ENCODE peak calls at places on chromosome 20, in four cellular contexts. One of them, this sample, is unnamed.

GRCh38 chr20:8148501-8148900 is 16.4 kb downstream of the PLCB1 start:
- DNase-seq in astrocyte: no peak
- DNase-seq in PC-9: no peak
- DNase-seq in tibial nerve: no peak
- DNase-seq in this sample: no peak

GRCh38 chr20:13008761-13009681 is at the start of gene SPTLC3:
- DNase-seq in astrocyte: peak; percentile 63
- DNase-seq in PC-9: peak; percentile 67
- DNase-seq in tibial nerve: peak; percentile 51
- DNase-seq in this sample: peak; percentile 55

GRCh38 chr20:1467355-1468116 is 887 bp upstream of the NSFL1C start:
- DNase-seq in astrocyte: no peak
- DNase-seq in PC-9: no peak
- DNase-seq in tibial nerve: peak; percentile 24
- DNase-seq in this sample: peak; percentile 40

GRCh38 chr20:8076505-8077498 is 55.3 kb upstream of the PLCB1 start:
- DNase-seq in astrocyte: peak; percentile 63
- DNase-seq in PC-9: no peak
- DNase-seq in tibial nerve: no peak
- DNase-seq in this sample: no peak

GRCh38 chr20:17503501-17504325 is 27.5 kb downstream of the BFSP1 start:
- DNase-seq in astrocyte: no peak
- DNase-seq in PC-9: no peak
- DNase-seq in tibial nerve: no peak
- DNase-seq in this sample: no peak

GRCh38 chr20:50713677-50714101 is 17.7 kb upstream of the PARD6B start:
- DNase-seq in astrocyte: no peak
- DNase-seq in PC-9: no peak
- DNase-seq in tibial nerve: peak; percentile 48
- DNase-seq in this sample: no peak

GRCh38 chr20:31872406-31872805 is 2.0 kb downstream of the TTLL9 start:
- DNase-seq in astrocyte: no peak
- DNase-seq in PC-9: no peak
- DNase-seq in tibial nerve: no peak
- DNase-seq in this sample: no peak

GRCh38 chr20:13515796-13516533 is 122.8 kb downstream of the TASP1 start:
- DNase-seq in astrocyte: no peak
- DNase-seq in PC-9: no peak
- DNase-seq in tibial nerve: no peak
- DNase-seq in this sample: no peak

GRCh38 chr20:62426678-62427077 is 661 bp downstream of the RBBP8NL start:
- DNase-seq in astrocyte: no peak
- DNase-seq in PC-9: peak; percentile 91
- DNase-seq in tibial nerve: no peak
- DNase-seq in this sample: no peak

GRCh38 chr20:25058051-25058796 is at the start of gene ACSS1:
- DNase-seq in astrocyte: no peak
- DNase-seq in PC-9: peak; percentile 38
- DNase-seq in tibial nerve: no peak
- DNase-seq in this sample: peak; percentile 57

GRCh38 chr20:19976595-19977372 is 40.4 kb upstream of the NAA20 start:
- DNase-seq in astrocyte: peak; percentile 90
- DNase-seq in PC-9: peak; percentile 78
- DNase-seq in tibial nerve: peak; percentile 46
- DNase-seq in this sample: no peak

GRCh38 chr20:6055161-6055783 is 1.4 kb upstream of the LRRN4 start:
- DNase-seq in astrocyte: no peak
- DNase-seq in PC-9: no peak
- DNase-seq in tibial nerve: no peak
- DNase-seq in this sample: no peak

GRCh38 chr20:41176711-41177552 is 39.6 kb downstream of the PLCG1 start:
- DNase-seq in astrocyte: no peak
- DNase-seq in PC-9: no peak
- DNase-seq in tibial nerve: peak; percentile 3
- DNase-seq in this sample: peak; percentile 5

GRCh38 chr20:41175727-41176330 is 38.5 kb downstream of the PLCG1 start:
- DNase-seq in astrocyte: no peak
- DNase-seq in PC-9: no peak
- DNase-seq in tibial nerve: peak; percentile 3
- DNase-seq in this sample: peak; percentile 34

GRCh38 chr20:41178495-41178894 is 41.2 kb downstream of the PLCG1 start:
- DNase-seq in astrocyte: no peak
- DNase-seq in PC-9: no peak
- DNase-seq in tibial nerve: no peak
- DNase-seq in this sample: peak; percentile 22

GRCh38 chr20:41178904-41179432 is 41.6 kb downstream of the PLCG1 start:
- DNase-seq in astrocyte: no peak
- DNase-seq in PC-9: no peak
- DNase-seq in tibial nerve: peak; percentile 15
- DNase-seq in this sample: peak; percentile 24

GRCh38 chr20:41177636-41178035 is 40.3 kb downstream of the PLCG1 start:
- DNase-seq in astrocyte: peak; percentile 91
- DNase-seq in PC-9: peak; percentile 65
- DNase-seq in tibial nerve: peak; percentile 8
- DNase-seq in this sample: peak; percentile 50
- H3K27ac ChIP-seq in astrocyte: peak overlapping the region; percentile 72
- H3K27ac ChIP-seq in PC-9: no peak overlapping the region
- H3K27ac ChIP-seq in tibial nerve: peak overlapping the region; percentile 84
- H3K27ac ChIP-seq in this sample: peak overlapping the region; percentile 94

GRCh38 chr20:41139227-41140093 is 2.1 kb downstream of the PLCG1 start:
- DNase-seq in astrocyte: no peak
- DNase-seq in PC-9: no peak
- DNase-seq in tibial nerve: no peak
- DNase-seq in this sample: no peak

GRCh38 chr20:41140226-41141133 is 3.1 kb downstream of the PLCG1 start:
- DNase-seq in astrocyte: no peak
- DNase-seq in PC-9: no peak
- DNase-seq in tibial nerve: no peak
- DNase-seq in this sample: no peak

GRCh38 chr20:41142241-41142640 is 4.9 kb downstream of the PLCG1 start:
- DNase-seq in astrocyte: no peak
- DNase-seq in PC-9: no peak
- DNase-seq in tibial nerve: no peak
- DNase-seq in this sample: no peak

GRCh38 chr20:41142914-41143313 is 5.6 kb downstream of the PLCG1 start:
- DNase-seq in astrocyte: no peak
- DNase-seq in PC-9: no peak
- DNase-seq in tibial nerve: no peak
- DNase-seq in this sample: no peak

DNA sequence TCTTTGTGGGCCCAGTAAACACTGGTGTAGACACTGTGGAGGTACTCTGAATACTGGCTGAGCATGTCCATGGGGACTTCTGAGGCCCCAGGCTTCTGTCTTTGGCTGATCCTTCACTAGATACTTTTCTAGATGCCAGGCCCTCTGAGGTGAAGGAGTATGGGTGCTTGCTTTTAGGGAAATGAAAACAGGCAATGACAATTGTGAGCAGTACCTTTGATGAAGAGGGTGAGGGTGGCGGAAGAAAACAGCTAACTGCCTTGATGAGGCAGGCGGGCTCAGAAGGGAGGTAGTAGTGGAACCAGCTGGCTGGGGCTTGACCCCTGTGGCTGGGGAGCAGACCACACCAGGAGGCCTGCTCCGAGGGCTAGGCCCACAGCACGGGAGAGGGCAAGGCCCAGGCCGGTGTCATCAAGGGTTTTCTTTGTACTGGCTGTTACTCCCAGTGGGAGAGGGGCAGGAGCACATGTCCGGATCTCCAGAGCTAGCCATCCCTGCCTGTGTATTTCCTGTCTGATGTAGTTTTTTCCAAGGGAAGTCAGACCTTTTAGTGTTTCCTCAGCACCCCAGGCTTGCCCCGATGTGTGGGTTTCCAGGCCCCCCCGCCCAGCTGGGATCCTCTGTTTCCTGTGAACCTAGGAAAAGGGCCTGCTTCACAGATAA is 3.9 kb downstream of the PLCG1 start:
- DNase-seq in astrocyte: peak; percentile 34
- DNase-seq in PC-9: no peak
- DNase-seq in tibial nerve: peak; percentile 34
- DNase-seq in this sample: no peak
- H3K4me3 ChIP-seq in astrocyte: no peak overlapping the region
- H3K4me3 ChIP-seq in PC-9: no peak overlapping the region
- H3K4me3 ChIP-seq in tibial nerve: no peak overlapping the region
- H3K4me3 ChIP-seq in this sample: no peak overlapping the region

DNA sequence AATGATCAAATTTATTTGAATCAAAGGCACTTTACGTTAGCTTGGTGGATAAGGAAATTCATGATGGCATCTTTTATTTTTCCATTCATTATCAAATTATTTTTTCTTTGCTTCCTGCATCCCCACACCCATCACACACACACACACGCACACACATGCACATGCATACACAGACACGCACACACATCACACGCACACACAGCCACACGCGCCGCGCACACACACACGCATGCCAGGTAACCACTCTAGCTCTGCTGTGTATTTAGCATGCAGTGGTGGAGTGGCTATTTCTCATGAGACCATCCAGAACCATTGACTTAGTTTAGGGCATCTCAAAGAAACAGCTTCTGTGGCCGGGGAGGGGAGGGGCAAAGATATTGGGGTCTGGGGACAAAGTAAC is 47.0 kb downstream of the GNAS start:
- DNase-seq in astrocyte: no peak
- DNase-seq in PC-9: no peak
- DNase-seq in tibial nerve: no peak
- DNase-seq in this sample: no peak
- H3K4me1 ChIP-seq in astrocyte: peaks cover 15% of the 10 kb centered on the region
- H3K4me1 ChIP-seq in PC-9: peaks cover 7% of the 10 kb centered on the region
- H3K4me1 ChIP-seq in tibial nerve: no peaks in the 10 kb centered on the region
- H3K4me1 ChIP-seq in this sample: peaks cover 17% of the 10 kb centered on the region

GRCh38 chr20:41064377-41064776 is 35.8 kb downstream of the TOP1 start:
- DNase-seq in astrocyte: no peak
- DNase-seq in PC-9: no peak
- DNase-seq in tibial nerve: no peak
- DNase-seq in this sample: no peak
- H3K27ac ChIP-seq in astrocyte: no peak overlapping the region
- H3K27ac ChIP-seq in PC-9: no peak overlapping the region
- H3K27ac ChIP-seq in tibial nerve: no peak overlapping the region
- H3K27ac ChIP-seq in this sample: no peak overlapping the region

GRCh38 chr20:54207053-54207742 is 689 bp upstream of the PFDN4 start:
- DNase-seq in astrocyte: no peak
- DNase-seq in PC-9: no peak
- DNase-seq in tibial nerve: no peak
- DNase-seq in this sample: no peak
- H3K4me3 ChIP-seq in astrocyte: no peak overlapping the region
- H3K4me3 ChIP-seq in PC-9: peak overlapping the region; percentile 73
- H3K4me3 ChIP-seq in tibial nerve: peak overlapping the region; percentile 93
- H3K4me3 ChIP-seq in this sample: peak overlapping the region; percentile 89

GRCh38 chr20:52496191-52496590 is 304.6 kb upstream of the ZFP64 start:
- DNase-seq in astrocyte: no peak
- DNase-seq in PC-9: no peak
- DNase-seq in tibial nerve: no peak
- DNase-seq in this sample: no peak

GRCh38 chr20:52494244-52494643 is 302.7 kb upstream of the ZFP64 start:
- DNase-seq in astrocyte: peak; percentile 99
- DNase-seq in PC-9: no peak
- DNase-seq in tibial nerve: no peak
- DNase-seq in this sample: no peak

GRCh38 chr20:52493177-52493711 is 301.7 kb upstream of the ZFP64 start:
- DNase-seq in astrocyte: peak; percentile 63
- DNase-seq in PC-9: no peak
- DNase-seq in tibial nerve: no peak
- DNase-seq in this sample: no peak

GRCh38 chr20:52490715-52491430 is 299.3 kb upstream of the ZFP64 start:
- DNase-seq in astrocyte: peak; percentile 98
- DNase-seq in PC-9: no peak
- DNase-seq in tibial nerve: no peak
- DNase-seq in this sample: no peak
- H3K4me1 ChIP-seq in astrocyte: peaks cover 25% of the 10 kb centered on the region
- H3K4me1 ChIP-seq in PC-9: peaks cover 6% of the 10 kb centered on the region
- H3K4me1 ChIP-seq in tibial nerve: no peaks in the 10 kb centered on the region
- H3K4me1 ChIP-seq in this sample: no peaks in the 10 kb centered on the region

DNA sequence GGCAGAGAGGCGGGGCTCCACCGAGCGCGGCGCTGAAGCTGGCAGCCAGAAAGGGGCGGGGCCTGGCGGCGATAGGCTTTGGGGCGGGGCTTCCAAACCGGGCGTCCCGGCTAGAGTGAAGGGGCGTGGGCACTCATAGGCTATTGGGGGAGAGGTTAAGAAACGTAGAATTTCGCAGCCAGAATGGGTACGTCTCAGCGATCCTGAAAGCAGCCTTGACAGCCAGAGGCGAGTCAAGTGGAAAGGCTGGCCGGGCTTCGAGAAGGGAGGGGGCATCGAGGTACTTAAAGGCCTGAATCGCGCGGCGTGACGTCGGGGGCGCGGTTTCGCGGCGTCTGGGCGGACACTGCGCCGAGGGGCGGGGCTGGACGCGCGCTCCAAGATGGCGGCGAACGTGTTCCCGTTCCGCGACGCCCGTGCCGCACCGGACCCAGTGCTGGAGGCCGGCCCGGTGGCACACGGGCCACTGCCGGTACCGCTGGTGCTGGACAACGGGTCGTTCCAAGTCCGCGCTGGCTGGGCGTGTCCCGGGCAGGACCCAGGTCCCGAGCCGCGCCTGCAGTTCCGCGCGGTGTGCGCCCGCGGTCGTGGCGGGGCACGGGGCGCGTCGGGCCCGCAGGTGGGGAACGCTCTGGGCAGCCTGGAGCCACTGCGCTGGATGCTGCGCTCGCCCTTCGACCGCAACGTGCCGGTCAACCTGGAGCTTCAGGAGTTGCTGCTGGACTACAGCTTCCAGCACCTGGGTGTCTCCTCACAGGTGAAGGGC is at the start of gene ACTR5:
- DNase-seq in astrocyte: peak; percentile 69
- DNase-seq in PC-9: peak; percentile 97
- DNase-seq in tibial nerve: peak; percentile 88
- DNase-seq in this sample: peak; percentile 95
- H3K27ac ChIP-seq in astrocyte: peak within 1 kb of the TSS; percentile 84
- H3K27ac ChIP-seq in PC-9: peak within 1 kb of the TSS; percentile 40
- H3K27ac ChIP-seq in tibial nerve: peak within 1 kb of the TSS; percentile 95
- H3K27ac ChIP-seq in this sample: peak within 1 kb of the TSS; percentile 95

DNA sequence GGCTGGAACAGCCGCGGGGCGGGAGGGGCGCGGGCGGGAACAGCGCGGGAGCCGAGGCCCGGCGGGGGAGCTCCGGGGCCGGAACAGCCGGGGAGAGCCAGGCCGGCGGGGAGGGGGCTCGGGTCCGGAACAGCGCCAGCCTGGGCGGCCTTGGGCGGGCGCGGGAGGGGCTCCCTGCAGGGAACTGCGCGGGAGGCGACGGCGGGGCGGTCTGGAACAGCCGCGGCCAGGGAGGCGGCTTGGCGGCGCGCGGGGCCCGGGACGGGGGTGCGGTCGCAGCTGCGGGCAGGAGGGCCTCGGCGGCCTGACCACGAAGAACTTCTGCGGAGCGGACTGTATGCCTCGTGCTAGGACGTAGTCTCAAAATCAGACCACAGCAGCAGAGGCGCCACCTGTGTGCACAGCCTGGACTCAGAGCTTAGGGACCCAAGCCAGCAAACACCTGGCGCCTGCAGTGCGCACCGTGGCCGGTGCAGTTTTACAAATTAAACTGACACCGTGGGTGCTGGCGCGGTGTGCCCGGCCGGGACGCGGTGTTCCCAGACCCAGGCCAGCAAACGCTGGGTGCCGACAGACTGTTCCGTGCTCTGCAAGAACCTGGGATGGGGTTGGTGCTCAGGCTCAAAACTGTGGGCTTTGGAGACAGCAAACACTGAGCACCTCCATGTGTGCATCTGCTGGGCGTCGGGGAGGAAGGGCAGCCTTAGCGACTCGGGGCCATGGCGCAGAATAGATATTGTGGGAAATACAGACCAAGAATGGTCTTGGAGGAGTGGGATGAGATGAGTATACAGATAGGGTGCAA is 572 bp downstream of the ZNF341 start:
- DNase-seq in astrocyte: peak; percentile 55
- DNase-seq in PC-9: peak; percentile 96
- DNase-seq in tibial nerve: peak; percentile 67
- DNase-seq in this sample: peak; percentile 86
- H3K4me3 ChIP-seq in astrocyte: peak overlapping the region; percentile 81
- H3K4me3 ChIP-seq in PC-9: peak overlapping the region; percentile 64
- H3K4me3 ChIP-seq in tibial nerve: peak overlapping the region; percentile 63
- H3K4me3 ChIP-seq in this sample: peak overlapping the region; percentile 72